ENCODE peak calls at places on chromosomes 16 and 17, in five cellular contexts. One of them, this sample, is unnamed.

GRCh38 chr17:27649929-27650328 is 18.9 kb downstream of the LGALS9 start:
- DNase-seq in AML-193: no peak
- DNase-seq in pancreas: peak
- DNase-seq in SW 1271: no peak
- DNase-seq in astrocyte of the hippocampus: no peak
- DNase-seq in this sample: no peak

GRCh38 chr17:31559647-31560501 is 168.4 kb downstream of the RAB11FIP4 start:
- DNase-seq in AML-193: no peak
- DNase-seq in pancreas: no peak
- DNase-seq in SW 1271: no peak
- DNase-seq in astrocyte of the hippocampus: peak
- DNase-seq in this sample: no peak

GRCh38 chr17:68085751-68086445 is 50.4 kb downstream of the KPNA2 start:
- DNase-seq in AML-193: peak
- DNase-seq in pancreas: no peak
- DNase-seq in SW 1271: no peak
- DNase-seq in astrocyte of the hippocampus: no peak
- DNase-seq in this sample: no peak

GRCh38 chr16:80932725-80933124 is 74.0 kb downstream of the CMC2 start:
- DNase-seq in AML-193: no peak
- DNase-seq in pancreas: no peak
- DNase-seq in SW 1271: peak
- DNase-seq in astrocyte of the hippocampus: peak
- DNase-seq in this sample: no peak

GRCh38 chr17:73126716-73127473 is 34.4 kb upstream of the SLC39A11 start:
- DNase-seq in AML-193: no peak
- DNase-seq in pancreas: no peak
- DNase-seq in SW 1271: no peak
- DNase-seq in astrocyte of the hippocampus: no peak
- DNase-seq in this sample: no peak

GRCh38 chr17:57213180-57213825 is 43.0 kb upstream of the MSI2 start:
- DNase-seq in AML-193: no peak
- DNase-seq in pancreas: no peak
- DNase-seq in SW 1271: no peak
- DNase-seq in astrocyte of the hippocampus: no peak
- DNase-seq in this sample: no peak

GRCh38 chr17:27345141-27345904 is 51.4 kb downstream of the WSB1 start:
- DNase-seq in AML-193: no peak
- DNase-seq in pancreas: peak
- DNase-seq in SW 1271: no peak
- DNase-seq in astrocyte of the hippocampus: peak
- DNase-seq in this sample: no peak

GRCh38 chr17:8333281-8333680 is 6.4 kb upstream of the ODF4 start:
- DNase-seq in AML-193: no peak
- DNase-seq in pancreas: no peak
- DNase-seq in SW 1271: no peak
- DNase-seq in astrocyte of the hippocampus: no peak
- DNase-seq in this sample: no peak

GRCh38 chr17:35079547-35079946 is 16.0 kb upstream of the RFFL start:
- DNase-seq in AML-193: no peak
- DNase-seq in pancreas: no peak
- DNase-seq in SW 1271: no peak
- DNase-seq in astrocyte of the hippocampus: no peak
- DNase-seq in this sample: no peak

GRCh38 chr17:1413281-1413791 is 13.3 kb upstream of the YWHAE start:
- DNase-seq in AML-193: no peak
- DNase-seq in pancreas: peak
- DNase-seq in SW 1271: no peak
- DNase-seq in astrocyte of the hippocampus: peak
- DNase-seq in this sample: no peak

GRCh38 chr17:62650587-62650986 is 23.1 kb downstream of the MRC2 start:
- DNase-seq in AML-193: no peak
- DNase-seq in pancreas: no peak
- DNase-seq in SW 1271: no peak
- DNase-seq in astrocyte of the hippocampus: peak
- DNase-seq in this sample: no peak

GRCh38 chr16:55539488-55539887 is 27.0 kb upstream of the CAPNS2 start:
- DNase-seq in AML-193: no peak
- DNase-seq in pancreas: no peak
- DNase-seq in SW 1271: no peak
- DNase-seq in astrocyte of the hippocampus: no peak
- DNase-seq in this sample: no peak

GRCh38 chr17:68101992-68102758 is 66.6 kb downstream of the KPNA2 start:
- DNase-seq in AML-193: no peak
- DNase-seq in pancreas: peak
- DNase-seq in SW 1271: no peak
- DNase-seq in astrocyte of the hippocampus: peak
- DNase-seq in this sample: peak

GRCh38 chr16:85616608-85617311 is 3.6 kb downstream of the GSE1 start:
- DNase-seq in AML-193: peak
- DNase-seq in pancreas: no peak
- DNase-seq in SW 1271: no peak
- DNase-seq in astrocyte of the hippocampus: peak
- DNase-seq in this sample: peak

GRCh38 chr17:7356072-7356549 is 1.2 kb downstream of the TMEM95 start:
- DNase-seq in AML-193: peak
- DNase-seq in pancreas: peak
- DNase-seq in SW 1271: peak
- DNase-seq in astrocyte of the hippocampus: peak
- DNase-seq in this sample: peak

GRCh38 chr17:80849119-80849518 is 142.5 kb upstream of the CHMP6 start:
- DNase-seq in AML-193: no peak
- DNase-seq in pancreas: no peak
- DNase-seq in SW 1271: no peak
- DNase-seq in astrocyte of the hippocampus: no peak
- DNase-seq in this sample: no peak

GRCh38 chr16:1282275-1282995 is 26.6 kb downstream of the TPSD1 start:
- DNase-seq in AML-193: no peak
- DNase-seq in pancreas: no peak
- DNase-seq in SW 1271: no peak
- DNase-seq in astrocyte of the hippocampus: no peak
- DNase-seq in this sample: no peak

This sample was measured in activated naive CD4-positive, alpha-beta T cell treated with anti-CD3 and anti-CD28 coated beads for 36 hours.